ENCODE peak calls at places on chromosomes 3 and 15, in six cellular contexts. Y is CD14-positive monocyte, W is neural progenitor cell, O is brain microvascular endothelial cell, I is mesothelial cell of epicardium, R is WTC11. M is an unnamed sample.

GRCh38 chr15:100170280-100170654 is 171.5 kb downstream of the ADAMTS17 start:
- DNase-seq in Y (no peak), W (no peak), O (no peak), I (no peak), R (no peak), M (no peak)

GRCh38 chr3:160226026-160226739 is 961 bp downstream of the C3orf80 start:
- DNase-seq in Y (no peak), W (peak; percentile 74), O (no peak), I (peak; percentile 43), R (peak; percentile 32), M (peak; percentile 20)

GRCh38 chr15:78350058-78350457 is 9.9 kb downstream of the CRABP1 start:
- DNase-seq in Y (no peak), W (no peak), O (no peak), I (no peak), R (no peak), M (no peak)

GRCh38 chr15:90907051-90907660 is 4.1 kb downstream of the MAN2A2 start:
- DNase-seq in Y (no peak), W (no peak), O (no peak), I (no peak), R (no peak), M (no peak)

GRCh38 chr15:85532689-85533088 is 152.3 kb downstream of the AKAP13 start:
- DNase-seq in Y (no peak), W (no peak), O (no peak), I (no peak), R (no peak), M (no peak)

GRCh38 chr15:31551323-31551722 is 224.7 kb downstream of the KLF13 start:
- DNase-seq in Y (no peak), W (no peak), O (no peak), I (no peak), R (no peak), M (no peak)

GRCh38 chr3:136862611-136862951 is 573 bp downstream of the NCK1 start:
- DNase-seq in Y (peak; percentile 57), W (no peak), O (peak; percentile 32), I (no peak), R (peak; percentile 61), M (no peak)

GRCh38 chr15:99729920-99730319 is 3.3 kb downstream of the LYSMD4 start:
- DNase-seq in Y (no peak), W (peak; percentile 54), O (peak; percentile 28), I (no peak), R (peak; percentile 52), M (no peak)

GRCh38 chr15:92803852-92804609 is 96.1 kb upstream of the CHD2 start:
- DNase-seq in Y (peak; percentile 96), W (no peak), O (peak; percentile 99), I (no peak), R (no peak), M (no peak)

GRCh38 chr3:123766195-123767019 is 117.7 kb downstream of the MYLK start:
- DNase-seq in Y (no peak), W (peak; percentile 23), O (no peak), I (no peak), R (no peak), M (no peak)

GRCh38 chr3:161322781-161323568 is 48.3 kb downstream of the SPTSSB start:
- DNase-seq in Y (no peak), W (no peak), O (no peak), I (no peak), R (no peak), M (no peak)

GRCh38 chr15:34644851-34645250 is 61.4 kb upstream of the GOLGA8B start:
- DNase-seq in Y (no peak), W (no peak), O (no peak), I (no peak), R (no peak), M (no peak)

GRCh38 chr15:52085289-52085688 is 27.3 kb downstream of the BCL2L10 start:
- DNase-seq in Y (no peak), W (no peak), O (no peak), I (no peak), R (no peak), M (no peak)

GRCh38 chr3:197491478-197491877 is 64.3 kb downstream of the BDH1 start:
- DNase-seq in Y (no peak), W (no peak), O (no peak), I (no peak), R (no peak), M (no peak)

GRCh38 chr3:128895843-128896365 is 16.5 kb downstream of the ACAD9 start:
- DNase-seq in Y (no peak), W (no peak), O (no peak), I (no peak), R (no peak), M (no peak)

GRCh38 chr15:65337436-65338070 is 33.1 kb downstream of the RNU5B-1 start:
- DNase-seq in Y (no peak), W (no peak), O (no peak), I (no peak), R (no peak), M (no peak)

GRCh38 chr3:89270201-89270600 is 162.8 kb downstream of the EPHA3 start:
- DNase-seq in Y (no peak), W (no peak), O (no peak), I (no peak), R (no peak), M (no peak)

GRCh38 chr3:52524258-52524751 is 9.4 kb downstream of the NT5DC2 start:
- DNase-seq in Y (no peak), W (no peak), O (no peak), I (no peak), R (no peak), M (no peak)

GRCh38 chr15:40929730-40930429 is 740 bp downstream of the DLL4 start:
- DNase-seq in Y (no peak), W (peak; percentile 91), O (peak; percentile 35), I (peak; percentile 65), R (peak; percentile 63), M (no peak)

GRCh38 chr15:66027268-66027806 is 158.0 kb downstream of the RAB11A start:
- DNase-seq in Y (no peak), W (no peak), O (no peak), I (no peak), R (no peak), M (no peak)

GRCh38 chr3:42547401-42547945 is 34.3 kb downstream of the SEC22C start:
- DNase-seq in Y (no peak), W (peak; percentile 71), O (peak; percentile 58), I (peak; percentile 78), R (peak; percentile 83), M (peak; percentile 55)

GRCh38 chr3:70985572-70985971 is 598.0 kb downstream of the FOXP1 start:
- DNase-seq in Y (no peak), W (no peak), O (no peak), I (no peak), R (no peak), M (no peak)

GRCh38 chr3:54870423-54870822 is 57.4 kb downstream of the LRTM1 start:
- DNase-seq in Y (no peak), W (peak; percentile 60), O (peak; percentile 90), I (no peak), R (no peak), M (no peak)

GRCh38 chr15:25807063-25807462 is 56.1 kb downstream of the ATP10A start:
- DNase-seq in Y (no peak), W (no peak), O (no peak), I (no peak), R (no peak), M (no peak)

GRCh38 chr15:45166792-45167630 is 20.8 kb downstream of the SHF start:
- DNase-seq in Y (peak; percentile 94), W (peak; percentile 94), O (peak; percentile 59), I (peak; percentile 87), R (peak; percentile 90), M (peak; percentile 75)

GRCh38 chr3:55445551-55445950 is 41.6 kb downstream of the WNT5A start:
- DNase-seq in Y (no peak), W (no peak), O (no peak), I (no peak), R (no peak), M (no peak)

GRCh38 chr15:97944724-97945123 is 15.8 kb upstream of the ARRDC4 start:
- DNase-seq in Y (no peak), W (peak; percentile 14), O (no peak), I (no peak), R (no peak), M (no peak)
- TF ChIP-seq CTCF in Y (no peak), W (no peak), O (no peak), I (no peak), R (no peak), M (no peak)

DNA sequence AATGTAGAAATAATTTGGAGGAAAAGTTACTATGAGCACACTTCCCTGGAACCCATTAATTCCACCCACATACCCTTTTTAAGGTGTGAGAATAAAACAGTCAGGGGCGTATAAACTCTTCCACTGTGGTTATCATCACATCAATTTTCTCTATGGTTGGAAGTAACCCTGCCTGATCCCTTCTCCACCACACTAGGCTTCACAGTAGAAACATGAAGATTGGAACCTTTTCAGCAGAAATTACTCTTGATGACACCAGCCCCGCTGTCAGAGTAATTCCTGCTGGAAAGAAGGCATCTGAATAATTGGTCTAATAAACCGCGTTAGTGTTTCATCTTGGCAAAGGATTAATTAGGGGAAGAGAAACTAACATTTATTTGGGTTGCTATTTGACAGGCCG is 278.4 kb downstream of the MFSD1 start:
- DNase-seq in Y (no peak), W (no peak), O (no peak), I (no peak), R (no peak), M (no peak)
- TF ChIP-seq CTCF in Y (no peak), W (no peak), O (no peak), I (no peak), R (no peak), M (no peak)

DNA sequence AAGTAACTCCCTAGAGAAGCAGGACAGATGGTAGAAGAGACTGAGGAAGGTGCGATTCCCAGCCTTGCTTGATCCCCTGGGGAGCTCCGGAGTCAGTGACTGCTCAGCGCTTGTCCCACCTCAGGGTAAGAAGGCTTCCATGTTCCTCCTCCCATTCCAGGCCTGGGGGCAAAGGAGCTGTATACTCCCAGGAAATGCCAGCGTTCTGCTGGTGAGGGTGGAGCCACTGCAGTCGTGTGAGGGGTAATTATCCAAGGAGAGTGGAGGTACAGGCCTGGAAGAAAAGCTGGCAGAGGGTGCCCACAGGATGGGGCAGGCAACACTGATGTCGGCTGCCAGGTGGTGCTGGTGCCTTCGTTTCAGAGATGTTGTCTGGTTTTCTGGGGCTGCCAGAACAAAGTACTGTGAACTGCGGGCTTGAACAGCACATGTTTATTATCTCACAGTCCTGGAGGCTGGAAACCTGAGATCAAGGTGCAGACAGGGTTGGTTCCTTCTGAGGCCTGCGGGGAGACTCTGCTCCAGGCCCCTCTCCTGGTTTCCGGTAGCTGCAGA is 12.1 kb upstream of the APBA2 start:
- DNase-seq in Y (no peak), W (no peak), O (no peak), I (no peak), R (no peak), M (no peak)
- TF ChIP-seq CTCF in Y (no peak), W (no peak), O (peak; percentile 38), I (no peak), R (no peak), M (no peak)

DNA sequence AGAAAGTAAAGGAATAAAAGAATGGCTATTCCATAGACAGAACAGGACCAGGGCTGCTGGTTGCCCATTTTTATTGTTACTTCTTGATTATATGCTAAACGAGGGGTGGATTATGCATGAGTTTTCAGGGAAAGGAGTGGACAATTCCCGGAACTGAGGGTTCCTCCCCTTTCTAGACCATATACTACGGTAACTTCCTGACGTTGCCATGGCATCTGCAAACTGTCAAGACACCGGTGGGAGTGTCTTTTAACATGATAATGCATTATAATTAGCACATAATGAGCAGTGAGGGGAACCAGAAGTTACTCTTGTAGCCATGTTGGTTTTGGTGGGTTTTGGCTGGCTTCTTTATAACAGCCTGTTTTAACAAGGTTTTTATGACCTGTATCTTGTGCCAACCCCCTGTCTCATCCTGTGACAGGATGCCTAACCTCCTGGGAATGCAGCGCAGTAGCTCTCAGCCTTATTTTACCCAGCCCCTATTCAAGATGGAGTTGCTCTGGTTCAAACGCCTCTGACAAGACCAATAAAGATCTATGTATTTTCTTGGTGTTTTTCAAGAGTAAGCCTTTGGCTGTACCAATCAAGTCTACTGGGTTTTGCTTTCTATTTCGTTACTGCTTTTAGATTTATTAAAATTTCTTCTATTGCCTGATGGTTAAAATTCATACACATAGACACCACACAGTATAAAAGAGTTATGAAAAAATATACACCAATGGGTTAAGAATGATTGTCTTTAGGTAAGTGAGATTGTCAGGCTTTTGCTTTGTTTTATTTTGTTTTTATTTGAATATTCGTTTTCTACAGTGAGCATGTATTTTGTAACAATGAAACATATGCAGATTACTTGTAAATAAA is 37.4 kb upstream of the CTDSPL start:
- DNase-seq in Y (no peak), W (no peak), O (no peak), I (no peak), R (no peak), M (no peak)
- TF ChIP-seq CTCF in Y (no peak), W (no peak), O (no peak), I (no peak), R (no peak), M (no peak)

M was measured in activated B cell treated with CpG ODN at 0.5 μM for 24 hours.